ENCODE peak calls at places on chromosomes 5 and 9, in five cellular contexts. Y is GM12865, I is spleen, C is lower leg skin, J is T-helper 2 cell. V is an unnamed sample.

GRCh38 chr5:4295663-4296339 is 700.2 kb downstream of the IRX1 start:
- DNase-seq in Y (no peak), I (no peak), C (no peak), J (no peak), V (no peak)

GRCh38 chr5:93579561-93580386 is 1.2 kb downstream of the NR2F1-AS1 start:
- DNase-seq in Y (no peak), I (peak), C (no peak), J (no peak), V (no peak)

GRCh38 chr9:72315510-72316287 is 49.3 kb downstream of the ZFAND5 start:
- DNase-seq in Y (no peak), I (no peak), C (peak), J (no peak), V (no peak)

GRCh38 chr5:17221843-17222614 is 4.6 kb downstream of the BASP1 start:
- DNase-seq in Y (peak), I (no peak), C (no peak), J (no peak), V (no peak)

GRCh38 chr9:135524130-135524861 is 3.1 kb downstream of the LCN1 start:
- DNase-seq in Y (no peak), I (no peak), C (no peak), J (no peak), V (no peak)

GRCh38 chr9:109317979-109318671 is 2.7 kb downstream of the EPB41L4B start:
- DNase-seq in Y (no peak), I (no peak), C (no peak), J (no peak), V (no peak)

GRCh38 chr5:91382530-91383026 is 539 bp downstream of the ARRDC3 start:
- DNase-seq in Y (peak), I (no peak), C (no peak), J (no peak), V (no peak)

GRCh38 chr9:137878146-137878941 is 762 bp downstream of the CACNA1B start:
- DNase-seq in Y (no peak), I (no peak), C (no peak), J (no peak), V (no peak)

GRCh38 chr5:31774779-31775178 is 135.8 kb downstream of the PDZD2 start:
- DNase-seq in Y (no peak), I (no peak), C (no peak), J (no peak), V (no peak)

GRCh38 chr5:9622891-9623547 is 7.1 kb downstream of the TAS2R1 start:
- DNase-seq in Y (peak), I (no peak), C (no peak), J (no peak), V (no peak)

GRCh38 chr9:93288891-93289883 is 105.2 kb downstream of the WNK2 start:
- DNase-seq in Y (no peak), I (peak), C (no peak), J (no peak), V (no peak)

GRCh38 chr5:13985736-13986418 is 41.4 kb upstream of the DNAH5 start:
- DNase-seq in Y (no peak), I (no peak), C (no peak), J (no peak), V (no peak)

GRCh38 chr9:10876333-10876732 is 263.5 kb upstream of the PTPRD start:
- DNase-seq in Y (no peak), I (no peak), C (no peak), J (no peak), V (no peak)

GRCh38 chr5:139817970-139818369 is 22.4 kb downstream of the PSD2 start:
- DNase-seq in Y (no peak), I (no peak), C (no peak), J (no peak), V (no peak)

GRCh38 chr9:93655621-93656425 is 79.4 kb downstream of the PHF2 start:
- DNase-seq in Y (no peak), I (peak), C (no peak), J (peak), V (peak)

GRCh38 chr9:121926417-121926816 is 166.7 kb downstream of the TTLL11 start:
- DNase-seq in Y (no peak), I (no peak), C (no peak), J (no peak), V (no peak)

GRCh38 chr9:89313842-89314241 is 2.8 kb downstream of the CKS2 start:
- DNase-seq in Y (no peak), I (no peak), C (no peak), J (no peak), V (no peak)

GRCh38 chr9:77917800-77918199 is 113.8 kb downstream of the GNAQ start:
- DNase-seq in Y (peak), I (no peak), C (no peak), J (no peak), V (no peak)

GRCh38 chr5:157670662-157671591 is at the start of gene C5orf52:
- DNase-seq in Y (peak), I (peak), C (no peak), J (no peak), V (no peak)

GRCh38 chr5:120605325-120606079 is 141.4 kb downstream of the PRR16 start:
- DNase-seq in Y (no peak), I (no peak), C (no peak), J (no peak), V (no peak)

GRCh38 chr5:45113726-45114125 is 305.0 kb downstream of the MRPS30 start:
- DNase-seq in Y (no peak), I (no peak), C (no peak), J (no peak), V (no peak)

GRCh38 chr9:2722715-2723114 is 5.4 kb downstream of the KCNV2 start:
- DNase-seq in Y (no peak), I (no peak), C (no peak), J (no peak), V (no peak)